ENCODE peak calls at places on chromosomes 16 and 17, in four cellular contexts. M is IMR-90, Y is epithelial cell of esophagus, N is psoas muscle. L is an unnamed sample.

GRCh38 chr16:66924527-66925321 is 611 bp downstream of the RRAD start:
- DNase-seq in M (no peak), Y (no peak), N (peak; percentile 54), L (no peak)

GRCh38 chr17:2158011-2158410 is 103.1 kb downstream of the HIC1 start:
- DNase-seq in M (peak; percentile 97), Y (peak; percentile 92), N (no peak), L (no peak)

GRCh38 chr17:42814633-42815399 is 9.3 kb downstream of the BECN1 start:
- DNase-seq in M (peak; percentile 81), Y (peak; percentile 59), N (no peak), L (no peak)

GRCh38 chr17:81036128-81036891 is 1.4 kb downstream of the BAIAP2 start:
- DNase-seq in M (no peak), Y (peak; percentile 54), N (no peak), L (no peak)

GRCh38 chr17:53571342-53571741 is 251.4 kb upstream of the KIF2B start:
- DNase-seq in M (no peak), Y (no peak), N (no peak), L (no peak)

GRCh38 chr17:34261568-34261967 is 6.5 kb downstream of the CCL2 start:
- DNase-seq in M (no peak), Y (no peak), N (no peak), L (no peak)

GRCh38 chr16:12111819-12112218 is 135.3 kb downstream of the SNX29 start:
- DNase-seq in M (no peak), Y (no peak), N (no peak), L (no peak)

GRCh38 chr17:64055183-64056142 is 35.0 kb upstream of the ICAM2 start:
- DNase-seq in M (no peak), Y (no peak), N (no peak), L (no peak)

GRCh38 chr16:57688487-57688986 is 6.1 kb upstream of the DRC7 start:
- DNase-seq in M (no peak), Y (no peak), N (no peak), L (no peak)

GRCh38 chr16:82169861-82170845 is at the start of gene MPHOSPH6:
- DNase-seq in M (peak; percentile 86), Y (peak; percentile 95), N (peak; percentile 94), L (peak; percentile 44)

GRCh38 chr16:68234188-68235104 is 1.5 kb downstream of the ESRP2 start:
- DNase-seq in M (no peak), Y (peak; percentile 93), N (no peak), L (no peak)

GRCh38 chr17:40352779-40353394 is 11.7 kb downstream of the GJD3 start:
- DNase-seq in M (no peak), Y (peak; percentile 31), N (no peak), L (no peak)

GRCh38 chr16:30112197-30113030 is 923 bp downstream of the GDPD3 start:
- DNase-seq in M (peak; percentile 42), Y (peak; percentile 48), N (peak; percentile 69), L (peak; percentile 48)

GRCh38 chr16:64088838-64089237 is 1033.0 kb downstream of the CDH11 start:
- DNase-seq in M (no peak), Y (no peak), N (no peak), L (no peak)

GRCh38 chr16:72723781-72724180 is 324.1 kb downstream of the ZFHX3 start:
- DNase-seq in M (peak; percentile 51), Y (peak; percentile 74), N (no peak), L (no peak)

GRCh38 chr17:2690165-2691068 is 21.1 kb downstream of the CLUH start:
- DNase-seq in M (no peak), Y (no peak), N (no peak), L (no peak)

GRCh38 chr16:634051-634670 is 1.9 kb downstream of the METTL26 start:
- DNase-seq in M (no peak), Y (no peak), N (no peak), L (no peak)

GRCh38 chr16:5022521-5022920 is 11.2 kb downstream of the NAGPA start:
- DNase-seq in M (no peak), Y (no peak), N (no peak), L (no peak)

GRCh38 chr17:27559996-27560481 is 70.9 kb upstream of the LGALS9 start:
- DNase-seq in M (peak; percentile 93), Y (peak; percentile 73), N (peak; percentile 69), L (no peak)

GRCh38 chr16:86961133-86961720 is 356.0 kb downstream of the C16orf95 start:
- DNase-seq in M (peak; percentile 72), Y (no peak), N (no peak), L (no peak)

GRCh38 chr16:66471264-66471663 is 44.2 kb downstream of the BEAN1 start:
- DNase-seq in M (no peak), Y (no peak), N (no peak), L (no peak)

GRCh38 chr16:3076577-3076976 is 11.1 kb downstream of the IL32 start:
- DNase-seq in M (no peak), Y (no peak), N (no peak), L (no peak)

GRCh38 chr16:3071655-3072054 is 6.2 kb downstream of the IL32 start:
- DNase-seq in M (no peak), Y (no peak), N (no peak), L (no peak)

GRCh38 chr16:3070608-3071111 is 5.2 kb downstream of the IL32 start:
- DNase-seq in M (no peak), Y (no peak), N (no peak), L (no peak)

GRCh38 chr16:3074860-3075545 is 9.6 kb downstream of the IL32 start:
- DNase-seq in M (no peak), Y (no peak), N (no peak), L (peak; percentile 62)

GRCh38 chr16:3073448-3073847 is 8.0 kb downstream of the IL32 start:
- DNase-seq in M (no peak), Y (no peak), N (no peak), L (no peak)
- H3K4me3 ChIP-seq in M (no peak overlapping the region), Y (no peak overlapping the region), N (no peak overlapping the region), L (no peak overlapping the region)

DNA sequence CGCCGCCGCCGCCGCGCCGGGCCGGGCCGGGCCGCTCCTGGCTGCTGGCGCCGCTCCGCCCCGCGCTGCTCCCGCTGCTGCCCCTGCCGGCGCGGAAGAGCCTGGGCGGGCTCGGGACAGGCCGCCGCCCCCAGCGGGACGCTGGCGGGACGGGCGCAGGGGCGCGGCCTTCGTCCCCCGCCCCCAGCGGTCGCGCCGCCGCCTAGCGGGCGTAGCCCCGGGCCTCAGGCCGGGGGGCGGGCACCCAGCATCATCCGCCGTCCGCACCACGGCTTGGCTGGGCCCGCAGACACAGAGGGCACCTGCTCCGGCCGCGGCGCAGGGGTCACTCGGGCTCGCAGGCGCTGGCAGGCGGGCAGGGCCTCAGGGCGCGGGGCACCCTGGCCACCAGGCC is at the start of gene AMFR:
- DNase-seq in M (peak; percentile 80), Y (peak; percentile 83), N (peak; percentile 78), L (peak; percentile 24)
- TF ChIP-seq CTCF in M (peak; percentile 51), Y (no peak), N (peak; percentile 63), L (peak; percentile 45)

GRCh38 chr16:10946308-10946707 is 1.9 kb downstream of the CLEC16A start:
- DNase-seq in M (no peak), Y (peak; percentile 54), N (no peak), L (no peak)
- H3K4me3 ChIP-seq in M (no peak overlapping the region), Y (peak overlapping the region; percentile 20), N (no peak overlapping the region), L (no peak overlapping the region)

DNA sequence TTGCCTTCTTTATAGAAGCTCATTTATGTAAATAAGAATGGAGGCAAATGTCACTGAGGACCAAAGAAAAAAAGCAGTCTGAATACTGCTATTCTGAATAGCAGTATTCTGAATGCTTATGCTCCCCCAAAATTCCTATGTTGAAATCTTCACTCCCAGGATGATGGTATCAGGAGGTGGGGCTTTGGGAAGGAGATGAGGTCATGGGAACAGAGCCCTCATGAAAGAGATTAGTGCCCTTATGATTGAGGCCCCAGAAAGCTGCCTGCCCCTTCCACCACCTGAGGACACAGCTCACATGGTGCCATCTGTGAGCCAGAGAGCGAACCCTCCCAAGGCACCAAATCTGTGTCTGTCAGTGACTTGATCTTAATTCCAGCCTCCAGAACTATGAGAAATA is 28.8 kb downstream of the HEATR6 start:
- DNase-seq in M (peak; percentile 16), Y (no peak), N (no peak), L (no peak)
- TF ChIP-seq CTCF in M (no peak), Y (no peak), N (no peak), L (no peak)

DNA sequence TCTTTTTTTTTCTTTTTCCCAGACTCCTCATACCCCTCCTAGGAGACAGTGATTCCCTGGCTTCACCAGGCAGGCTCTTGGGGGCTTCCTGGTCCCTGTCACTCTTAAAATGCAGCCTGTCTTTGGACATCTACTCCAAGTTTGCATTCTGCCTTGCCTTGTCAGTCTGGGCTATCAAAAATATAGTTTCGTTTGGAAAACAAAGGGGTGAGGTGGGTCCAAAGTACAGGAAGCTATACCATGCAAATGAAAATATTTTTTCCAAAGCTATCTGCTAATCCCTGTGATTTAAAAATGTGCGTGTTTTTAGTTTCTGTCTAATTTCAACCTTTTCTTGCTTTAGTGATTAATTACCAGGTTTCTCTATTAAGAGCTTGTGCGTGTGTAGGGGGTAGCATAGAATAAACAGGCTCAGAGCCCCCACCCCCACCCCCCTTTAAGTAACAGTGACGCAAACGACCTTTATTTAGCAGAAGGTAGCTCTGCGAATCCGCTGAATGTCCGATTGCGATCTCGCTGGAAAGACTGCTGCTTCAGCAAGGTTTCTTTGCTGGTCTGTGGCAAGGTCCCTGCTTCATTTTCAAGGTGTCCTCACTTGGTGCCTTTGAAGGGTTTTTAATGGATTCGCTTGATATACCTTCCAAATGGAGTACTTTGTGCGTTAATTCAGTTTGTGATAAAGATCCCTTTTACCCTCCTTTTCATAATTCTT is 510.2 kb downstream of the WWOX start:
- DNase-seq in M (no peak), Y (no peak), N (no peak), L (no peak)
- H3K4me3 ChIP-seq in M (no peak overlapping the region), Y (no peak overlapping the region), N (no peak overlapping the region), L (no peak overlapping the region)

GRCh38 chr17:8188408-8188839 is 1.6 kb downstream of the BORCS6 start:
- DNase-seq in M (no peak), Y (no peak), N (no peak), L (no peak)

GRCh38 chr17:8186787-8187516 is 3.0 kb downstream of the BORCS6 start:
- DNase-seq in M (peak; percentile 97), Y (peak; percentile 93), N (peak; percentile 87), L (peak; percentile 91)

GRCh38 chr17:8187517-8188407 is 2.2 kb downstream of the BORCS6 start:
- DNase-seq in M (peak; percentile 100), Y (peak; percentile 98), N (peak; percentile 89), L (peak; percentile 97)

GRCh38 chr17:8185580-8186445 is 4.2 kb downstream of the BORCS6 start:
- DNase-seq in M (peak; percentile 57), Y (peak; percentile 68), N (peak; percentile 86), L (no peak)

GRCh38 chr17:8186446-8186786 is 3.6 kb downstream of the BORCS6 start:
- DNase-seq in M (no peak), Y (no peak), N (no peak), L (no peak)
- TF ChIP-seq CTCF in M (no peak), Y (no peak), N (no peak), L (no peak)

DNA sequence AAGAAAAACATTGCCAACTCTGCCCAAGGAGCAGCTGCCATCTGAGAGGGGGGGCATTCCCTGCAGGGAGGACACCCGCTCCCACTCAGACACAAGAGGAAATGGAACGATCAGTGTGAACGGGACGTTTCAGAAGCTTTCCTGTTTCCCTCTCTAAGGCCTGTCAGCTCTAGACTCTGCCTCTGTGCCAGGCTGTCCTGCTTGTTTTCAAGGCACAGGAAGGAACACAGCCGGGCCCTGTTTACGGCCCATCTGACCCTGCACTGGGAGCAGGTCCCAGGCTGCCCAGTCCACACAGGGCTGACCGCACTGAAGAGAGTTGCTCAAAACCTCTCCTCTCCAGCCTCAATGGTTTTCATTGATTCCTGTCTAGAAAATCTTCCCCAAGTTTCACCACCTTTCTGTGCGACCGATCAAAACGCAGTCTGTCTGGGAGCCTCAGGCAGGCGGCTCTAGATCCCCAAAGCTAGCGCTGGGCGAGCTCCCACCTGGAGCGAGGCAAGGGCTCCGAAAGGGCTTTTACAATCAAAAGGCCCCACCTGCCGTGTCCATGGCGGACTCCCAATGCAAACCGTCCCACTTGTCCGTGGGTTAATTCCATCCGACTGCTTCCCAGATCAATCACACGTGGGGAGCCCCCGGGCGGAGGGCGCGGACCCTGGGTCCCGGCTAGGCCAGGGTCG is 1.5 kb downstream of the PIEZO1 start:
- DNase-seq in M (peak; percentile 33), Y (no peak), N (no peak), L (no peak)
- H3K4me3 ChIP-seq in M (peak overlapping the region; percentile 92), Y (peak overlapping the region; percentile 64), N (peak overlapping the region; percentile 74), L (peak overlapping the region; percentile 61)